ENCODE peak calls at places on chromosomes 7 and 10, in seven cellular contexts. One of them, this sample, is unnamed.
A peak's percentile ranks its signal among the peaks of the same experiment; 100 is the strongest.

GRCh38 chr10:97150191-97150590 is 35.6 kb downstream of the SLIT1 start:
- DNase-seq in MG63: no peak
- DNase-seq in Peyer's patch: no peak
- DNase-seq in pancreas: no peak
- DNase-seq in effector memory CD4-positive, alpha-beta T cell: no peak
- DNase-seq in CD8-positive, alpha-beta memory T cell: no peak
- DNase-seq in CD8-positive, alpha-beta T cell: no peak
- DNase-seq in this sample: no peak

GRCh38 chr10:62050941-62051433 is 149.5 kb downstream of the ARID5B start:
- DNase-seq in MG63: peak; percentile 73
- DNase-seq in Peyer's patch: peak; percentile 79
- DNase-seq in pancreas: no peak
- DNase-seq in effector memory CD4-positive, alpha-beta T cell: peak; percentile 75
- DNase-seq in CD8-positive, alpha-beta memory T cell: peak; percentile 23
- DNase-seq in CD8-positive, alpha-beta T cell: peak; percentile 32
- DNase-seq in this sample: peak; percentile 37

GRCh38 chr7:105691692-105692564 is 110.6 kb upstream of the EFCAB10 start:
- DNase-seq in MG63: peak; percentile 39
- DNase-seq in Peyer's patch: peak; percentile 86
- DNase-seq in pancreas: peak; percentile 69
- DNase-seq in effector memory CD4-positive, alpha-beta T cell: peak; percentile 77
- DNase-seq in CD8-positive, alpha-beta memory T cell: peak; percentile 80
- DNase-seq in CD8-positive, alpha-beta T cell: peak; percentile 49
- DNase-seq in this sample: peak; percentile 78

GRCh38 chr7:88243345-88243909 is 23.6 kb upstream of the SRI start:
- DNase-seq in MG63: no peak
- DNase-seq in Peyer's patch: no peak
- DNase-seq in pancreas: no peak
- DNase-seq in effector memory CD4-positive, alpha-beta T cell: no peak
- DNase-seq in CD8-positive, alpha-beta memory T cell: peak; percentile 14
- DNase-seq in CD8-positive, alpha-beta T cell: no peak
- DNase-seq in this sample: peak; percentile 73

GRCh38 chr7:140541513-140542192 is 62.3 kb upstream of the MKRN1 start:
- DNase-seq in MG63: peak; percentile 73
- DNase-seq in Peyer's patch: peak; percentile 74
- DNase-seq in pancreas: no peak
- DNase-seq in effector memory CD4-positive, alpha-beta T cell: no peak
- DNase-seq in CD8-positive, alpha-beta memory T cell: no peak
- DNase-seq in CD8-positive, alpha-beta T cell: no peak
- DNase-seq in this sample: peak; percentile 85

GRCh38 chr10:103859161-103860141 is 4.1 kb upstream of the SH3PXD2A start:
- DNase-seq in MG63: no peak
- DNase-seq in Peyer's patch: peak; percentile 80
- DNase-seq in pancreas: no peak
- DNase-seq in effector memory CD4-positive, alpha-beta T cell: no peak
- DNase-seq in CD8-positive, alpha-beta memory T cell: peak; percentile 41
- DNase-seq in CD8-positive, alpha-beta T cell: peak; percentile 34
- DNase-seq in this sample: peak; percentile 89

GRCh38 chr10:8794860-8795259 is 740.4 kb downstream of the GATA3 start:
- DNase-seq in MG63: no peak
- DNase-seq in Peyer's patch: no peak
- DNase-seq in pancreas: no peak
- DNase-seq in effector memory CD4-positive, alpha-beta T cell: no peak
- DNase-seq in CD8-positive, alpha-beta memory T cell: no peak
- DNase-seq in CD8-positive, alpha-beta T cell: no peak
- DNase-seq in this sample: no peak

GRCh38 chr7:33108931-33109757 is at the start of gene RP9:
- DNase-seq in MG63: peak; percentile 72
- DNase-seq in Peyer's patch: peak; percentile 83
- DNase-seq in pancreas: peak; percentile 87
- DNase-seq in effector memory CD4-positive, alpha-beta T cell: peak; percentile 69
- DNase-seq in CD8-positive, alpha-beta memory T cell: peak; percentile 80
- DNase-seq in CD8-positive, alpha-beta T cell: peak; percentile 67
- DNase-seq in this sample: peak; percentile 85

GRCh38 chr7:10300557-10300956 is 673.1 kb upstream of the PHF14 start:
- DNase-seq in MG63: no peak
- DNase-seq in Peyer's patch: no peak
- DNase-seq in pancreas: no peak
- DNase-seq in effector memory CD4-positive, alpha-beta T cell: no peak
- DNase-seq in CD8-positive, alpha-beta memory T cell: no peak
- DNase-seq in CD8-positive, alpha-beta T cell: no peak
- DNase-seq in this sample: peak; percentile 36

GRCh38 chr10:20624642-20625041 is 272.5 kb downstream of the NEBL start:
- DNase-seq in MG63: no peak
- DNase-seq in Peyer's patch: peak; percentile 48
- DNase-seq in pancreas: no peak
- DNase-seq in effector memory CD4-positive, alpha-beta T cell: no peak
- DNase-seq in CD8-positive, alpha-beta memory T cell: no peak
- DNase-seq in CD8-positive, alpha-beta T cell: no peak
- DNase-seq in this sample: no peak

GRCh38 chr7:108235451-108236061 is 105.4 kb upstream of the LAMB4 start:
- DNase-seq in MG63: no peak
- DNase-seq in Peyer's patch: no peak
- DNase-seq in pancreas: no peak
- DNase-seq in effector memory CD4-positive, alpha-beta T cell: no peak
- DNase-seq in CD8-positive, alpha-beta memory T cell: no peak
- DNase-seq in CD8-positive, alpha-beta T cell: no peak
- DNase-seq in this sample: no peak

GRCh38 chr10:101226888-101227736 is 2.2 kb downstream of the LBX1 start:
- DNase-seq in MG63: no peak
- DNase-seq in Peyer's patch: no peak
- DNase-seq in pancreas: no peak
- DNase-seq in effector memory CD4-positive, alpha-beta T cell: no peak
- DNase-seq in CD8-positive, alpha-beta memory T cell: no peak
- DNase-seq in CD8-positive, alpha-beta T cell: no peak
- DNase-seq in this sample: no peak

GRCh38 chr7:149846436-149847046 is 8.4 kb downstream of the ZNF862 start:
- DNase-seq in MG63: no peak
- DNase-seq in Peyer's patch: no peak
- DNase-seq in pancreas: no peak
- DNase-seq in effector memory CD4-positive, alpha-beta T cell: no peak
- DNase-seq in CD8-positive, alpha-beta memory T cell: no peak
- DNase-seq in CD8-positive, alpha-beta T cell: no peak
- DNase-seq in this sample: no peak

GRCh38 chr7:158389514-158390425 is 197.9 kb downstream of the PTPRN2 start:
- DNase-seq in MG63: no peak
- DNase-seq in Peyer's patch: no peak
- DNase-seq in pancreas: no peak
- DNase-seq in effector memory CD4-positive, alpha-beta T cell: no peak
- DNase-seq in CD8-positive, alpha-beta memory T cell: no peak
- DNase-seq in CD8-positive, alpha-beta T cell: no peak
- DNase-seq in this sample: no peak

GRCh38 chr7:104980440-104980839 is 33.6 kb upstream of the KMT2E start:
- DNase-seq in MG63: no peak
- DNase-seq in Peyer's patch: no peak
- DNase-seq in pancreas: no peak
- DNase-seq in effector memory CD4-positive, alpha-beta T cell: no peak
- DNase-seq in CD8-positive, alpha-beta memory T cell: no peak
- DNase-seq in CD8-positive, alpha-beta T cell: no peak
- DNase-seq in this sample: no peak

GRCh38 chr10:22557321-22557720 is 157.1 kb downstream of the PIP4K2A start:
- DNase-seq in MG63: no peak
- DNase-seq in Peyer's patch: no peak
- DNase-seq in pancreas: no peak
- DNase-seq in effector memory CD4-positive, alpha-beta T cell: no peak
- DNase-seq in CD8-positive, alpha-beta memory T cell: no peak
- DNase-seq in CD8-positive, alpha-beta T cell: no peak
- DNase-seq in this sample: no peak

GRCh38 chr7:135748770-135749169 is at the start of gene FAM180A:
- DNase-seq in MG63: peak; percentile 89
- DNase-seq in Peyer's patch: peak; percentile 49
- DNase-seq in pancreas: no peak
- DNase-seq in effector memory CD4-positive, alpha-beta T cell: no peak
- DNase-seq in CD8-positive, alpha-beta memory T cell: no peak
- DNase-seq in CD8-positive, alpha-beta T cell: no peak
- DNase-seq in this sample: no peak

GRCh38 chr10:25522946-25523608 is 348.3 kb downstream of the GPR158 start:
- DNase-seq in MG63: no peak
- DNase-seq in Peyer's patch: no peak
- DNase-seq in pancreas: no peak
- DNase-seq in effector memory CD4-positive, alpha-beta T cell: no peak
- DNase-seq in CD8-positive, alpha-beta memory T cell: no peak
- DNase-seq in CD8-positive, alpha-beta T cell: no peak
- DNase-seq in this sample: peak; percentile 24

GRCh38 chr10:131871673-131872005 is 29.2 kb upstream of the PPP2R2D start:
- DNase-seq in MG63: no peak
- DNase-seq in Peyer's patch: no peak
- DNase-seq in pancreas: peak; percentile 39
- DNase-seq in effector memory CD4-positive, alpha-beta T cell: no peak
- DNase-seq in CD8-positive, alpha-beta memory T cell: no peak
- DNase-seq in CD8-positive, alpha-beta T cell: no peak
- DNase-seq in this sample: no peak

GRCh38 chr7:138745189-138745588 is 44.0 kb upstream of the SVOPL start:
- DNase-seq in MG63: no peak
- DNase-seq in Peyer's patch: no peak
- DNase-seq in pancreas: no peak
- DNase-seq in effector memory CD4-positive, alpha-beta T cell: no peak
- DNase-seq in CD8-positive, alpha-beta memory T cell: peak; percentile 9
- DNase-seq in CD8-positive, alpha-beta T cell: no peak
- DNase-seq in this sample: no peak

GRCh38 chr10:93751074-93751572 is 6.6 kb upstream of the LGI1 start:
- DNase-seq in MG63: no peak
- DNase-seq in Peyer's patch: no peak
- DNase-seq in pancreas: no peak
- DNase-seq in effector memory CD4-positive, alpha-beta T cell: no peak
- DNase-seq in CD8-positive, alpha-beta memory T cell: no peak
- DNase-seq in CD8-positive, alpha-beta T cell: no peak
- DNase-seq in this sample: no peak

GRCh38 chr10:75910032-75910431 is 478.6 kb downstream of the LRMDA start:
- DNase-seq in MG63: no peak
- DNase-seq in Peyer's patch: no peak
- DNase-seq in pancreas: no peak
- DNase-seq in effector memory CD4-positive, alpha-beta T cell: no peak
- DNase-seq in CD8-positive, alpha-beta memory T cell: no peak
- DNase-seq in CD8-positive, alpha-beta T cell: no peak
- DNase-seq in this sample: no peak

GRCh38 chr7:66336760-66337159 is 131.6 kb downstream of the TPST1 start:
- DNase-seq in MG63: no peak
- DNase-seq in Peyer's patch: no peak
- DNase-seq in pancreas: no peak
- DNase-seq in effector memory CD4-positive, alpha-beta T cell: no peak
- DNase-seq in CD8-positive, alpha-beta memory T cell: no peak
- DNase-seq in CD8-positive, alpha-beta T cell: no peak
- DNase-seq in this sample: no peak

GRCh38 chr10:75605096-75605495 is 173.7 kb downstream of the LRMDA start:
- DNase-seq in MG63: no peak
- DNase-seq in Peyer's patch: no peak
- DNase-seq in pancreas: no peak
- DNase-seq in effector memory CD4-positive, alpha-beta T cell: no peak
- DNase-seq in CD8-positive, alpha-beta memory T cell: no peak
- DNase-seq in CD8-positive, alpha-beta T cell: no peak
- DNase-seq in this sample: no peak

GRCh38 chr10:34213193-34213804 is 601.8 kb downstream of the PARD3 start:
- DNase-seq in MG63: no peak
- DNase-seq in Peyer's patch: no peak
- DNase-seq in pancreas: no peak
- DNase-seq in effector memory CD4-positive, alpha-beta T cell: no peak
- DNase-seq in CD8-positive, alpha-beta memory T cell: no peak
- DNase-seq in CD8-positive, alpha-beta T cell: no peak
- DNase-seq in this sample: no peak

GRCh38 chr10:22320591-22321155 is at the start of gene BMI1:
- DNase-seq in MG63: peak; percentile 76
- DNase-seq in Peyer's patch: peak; percentile 85
- DNase-seq in pancreas: peak; percentile 83
- DNase-seq in effector memory CD4-positive, alpha-beta T cell: peak; percentile 59
- DNase-seq in CD8-positive, alpha-beta memory T cell: peak; percentile 58
- DNase-seq in CD8-positive, alpha-beta T cell: no peak
- DNase-seq in this sample: peak; percentile 84

GRCh38 chr10:102727037-102727818 is 12.8 kb downstream of the SFXN2 start:
- DNase-seq in MG63: no peak
- DNase-seq in Peyer's patch: no peak
- DNase-seq in pancreas: no peak
- DNase-seq in effector memory CD4-positive, alpha-beta T cell: no peak
- DNase-seq in CD8-positive, alpha-beta memory T cell: no peak
- DNase-seq in CD8-positive, alpha-beta T cell: no peak
- DNase-seq in this sample: no peak

DNA sequence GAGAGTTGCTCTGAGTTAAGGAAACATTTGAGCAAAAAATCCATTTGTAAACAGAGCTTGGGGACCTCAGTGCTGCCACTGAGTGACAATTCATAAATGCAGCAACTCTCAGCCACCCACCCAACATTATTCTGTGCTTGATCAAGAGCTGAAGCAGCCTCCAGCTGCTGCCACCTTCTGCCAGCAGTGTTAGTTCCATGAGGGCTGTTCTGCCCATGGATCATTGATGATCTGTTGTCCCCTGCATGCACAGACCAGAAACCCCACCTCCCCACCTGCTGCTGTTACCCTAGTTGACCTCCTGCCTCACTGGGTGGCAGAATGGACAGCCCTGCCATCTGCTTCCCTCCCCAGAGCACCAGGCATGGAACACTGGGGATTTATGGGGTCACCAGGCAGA is 305.4 kb downstream of the KCNMA1 start:
- DNase-seq in MG63: no peak
- DNase-seq in Peyer's patch: no peak
- DNase-seq in pancreas: no peak
- DNase-seq in effector memory CD4-positive, alpha-beta T cell: no peak
- DNase-seq in CD8-positive, alpha-beta memory T cell: no peak
- DNase-seq in CD8-positive, alpha-beta T cell: no peak
- DNase-seq in this sample: peak; percentile 79
- H3K36me3 ChIP-seq in MG63: no peaks in the 10 kb centered on the region
- H3K36me3 ChIP-seq in Peyer's patch: no peaks in the 10 kb centered on the region
- H3K36me3 ChIP-seq in pancreas: no peaks in the 10 kb centered on the region
- H3K36me3 ChIP-seq in effector memory CD4-positive, alpha-beta T cell: no peaks in the 10 kb centered on the region
- H3K36me3 ChIP-seq in CD8-positive, alpha-beta memory T cell: no peaks in the 10 kb centered on the region
- H3K36me3 ChIP-seq in CD8-positive, alpha-beta T cell: no peaks in the 10 kb centered on the region
- H3K36me3 ChIP-seq in this sample: no peaks in the 10 kb centered on the region

DNA sequence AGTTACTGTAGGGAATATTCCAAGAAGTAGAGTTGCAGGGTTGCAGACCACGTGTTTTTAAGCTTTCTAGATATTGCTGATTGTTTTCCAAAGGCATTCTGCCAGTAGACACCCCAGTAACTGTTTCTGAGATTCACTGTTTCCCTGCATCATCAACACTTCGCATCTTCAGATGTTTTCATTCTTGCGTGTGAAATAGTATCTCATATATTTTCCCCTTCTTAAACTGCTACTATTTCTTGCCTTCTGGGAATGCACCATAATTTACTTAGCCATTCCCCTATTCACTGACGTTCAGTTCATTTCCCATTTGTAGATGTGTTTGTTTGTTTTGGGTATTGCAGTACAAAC is 30.7 kb downstream of the ALOX5 start:
- DNase-seq in MG63: no peak
- DNase-seq in Peyer's patch: no peak
- DNase-seq in pancreas: no peak
- DNase-seq in effector memory CD4-positive, alpha-beta T cell: no peak
- DNase-seq in CD8-positive, alpha-beta memory T cell: no peak
- DNase-seq in CD8-positive, alpha-beta T cell: no peak
- DNase-seq in this sample: no peak
- H3K36me3 ChIP-seq in MG63: no peaks in the 10 kb centered on the region
- H3K36me3 ChIP-seq in Peyer's patch: no peaks in the 10 kb centered on the region
- H3K36me3 ChIP-seq in pancreas: no peaks in the 10 kb centered on the region
- H3K36me3 ChIP-seq in effector memory CD4-positive, alpha-beta T cell: no peaks in the 10 kb centered on the region
- H3K36me3 ChIP-seq in CD8-positive, alpha-beta memory T cell: no peaks in the 10 kb centered on the region
- H3K36me3 ChIP-seq in CD8-positive, alpha-beta T cell: no peaks in the 10 kb centered on the region
- H3K36me3 ChIP-seq in this sample: no peaks in the 10 kb centered on the region

GRCh38 chr7:44963526-44964290 is 15.1 kb downstream of the MYO1G start:
- DNase-seq in MG63: no peak
- DNase-seq in Peyer's patch: no peak
- DNase-seq in pancreas: no peak
- DNase-seq in effector memory CD4-positive, alpha-beta T cell: no peak
- DNase-seq in CD8-positive, alpha-beta memory T cell: no peak
- DNase-seq in CD8-positive, alpha-beta T cell: no peak
- DNase-seq in this sample: no peak
- H3K36me3 ChIP-seq in MG63: no peaks in the 10 kb centered on the region
- H3K36me3 ChIP-seq in Peyer's patch: no peaks in the 10 kb centered on the region
- H3K36me3 ChIP-seq in pancreas: no peaks in the 10 kb centered on the region
- H3K36me3 ChIP-seq in effector memory CD4-positive, alpha-beta T cell: peaks cover 50% of the 10 kb centered on the region
- H3K36me3 ChIP-seq in CD8-positive, alpha-beta memory T cell: peaks cover 15% of the 10 kb centered on the region
- H3K36me3 ChIP-seq in CD8-positive, alpha-beta T cell: peaks cover 18% of the 10 kb centered on the region
- H3K36me3 ChIP-seq in this sample: no peaks in the 10 kb centered on the region

GRCh38 chr10:119132521-119133345 is 28.8 kb downstream of the DENND10 start:
- DNase-seq in MG63: no peak
- DNase-seq in Peyer's patch: no peak
- DNase-seq in pancreas: peak; percentile 51
- DNase-seq in effector memory CD4-positive, alpha-beta T cell: no peak
- DNase-seq in CD8-positive, alpha-beta memory T cell: no peak
- DNase-seq in CD8-positive, alpha-beta T cell: no peak
- DNase-seq in this sample: no peak
- H3K36me3 ChIP-seq in MG63: peaks cover 52% of the 10 kb centered on the region
- H3K36me3 ChIP-seq in Peyer's patch: peaks cover 50% of the 10 kb centered on the region
- H3K36me3 ChIP-seq in pancreas: peaks cover 23% of the 10 kb centered on the region
- H3K36me3 ChIP-seq in effector memory CD4-positive, alpha-beta T cell: peaks cover 15% of the 10 kb centered on the region
- H3K36me3 ChIP-seq in CD8-positive, alpha-beta memory T cell: peaks cover 10% of the 10 kb centered on the region
- H3K36me3 ChIP-seq in CD8-positive, alpha-beta T cell: no peaks in the 10 kb centered on the region
- H3K36me3 ChIP-seq in this sample: peaks cover 30% of the 10 kb centered on the region

This sample was measured in SJCRH30.